ENCODE peak calls at places on chromosomes 7 and 10, in eight cellular contexts. N is dorsolateral prefrontal cortex; V is AG08395; L is GM23248; S is amniotic stem cell; K is naive thymus-derived CD8-positive, alpha-beta T cell; X is effector memory CD8-positive, alpha-beta T cell; B is naive thymus-derived CD4-positive, alpha-beta T cell. Q is an unnamed sample.

GRCh38 chr7:47294569-47295222 is 287.2 kb downstream of the TNS3 start:
- DNase-seq in N (no peak), V (no peak), L (no peak), S (no peak), K (no peak), X (no peak), B (no peak), Q (no peak)

GRCh38 chr10:11601670-11602069 is 9.8 kb downstream of the USP6NL start:
- DNase-seq in N (no peak), V (no peak), L (no peak), S (no peak), K (no peak), X (no peak), B (no peak), Q (no peak)

GRCh38 chr10:101893510-101894120 is 50.0 kb upstream of the KCNIP2 start:
- DNase-seq in N (no peak), V (no peak), L (no peak), S (no peak), K (no peak), X (no peak), B (no peak), Q (no peak)

GRCh38 chr10:60606343-60607080 is 171.8 kb upstream of the CDK1 start:
- DNase-seq in N (no peak), V (peak), L (peak), S (no peak), K (no peak), X (no peak), B (no peak), Q (no peak)

GRCh38 chr7:24884401-24884800 is 95.6 kb downstream of the OSBPL3 start:
- DNase-seq in N (peak), V (no peak), L (no peak), S (no peak), K (no peak), X (no peak), B (no peak), Q (no peak)

GRCh38 chr7:35831208-35831607 is 30.4 kb downstream of the SEPTIN7 start:
- DNase-seq in N (no peak), V (peak), L (peak), S (no peak), K (no peak), X (no peak), B (no peak), Q (no peak)

GRCh38 chr7:21967500-21968099 is 21.9 kb upstream of the CDCA7L start:
- DNase-seq in N (no peak), V (no peak), L (no peak), S (no peak), K (peak), X (peak), B (peak), Q (no peak)

GRCh38 chr7:46288010-46288409 is 366.9 kb upstream of the IGFBP3 start:
- DNase-seq in N (no peak), V (no peak), L (no peak), S (no peak), K (no peak), X (no peak), B (no peak), Q (no peak)

GRCh38 chr10:44757551-44758205 is 153.5 kb upstream of the TMEM72 start:
- DNase-seq in N (no peak), V (no peak), L (no peak), S (no peak), K (no peak), X (no peak), B (no peak), Q (no peak)

GRCh38 chr7:151794508-151795167 is 82.3 kb downstream of the PRKAG2 start:
- DNase-seq in N (peak), V (no peak), L (peak), S (no peak), K (no peak), X (no peak), B (no peak), Q (no peak)

GRCh38 chr10:95233377-95234034 is 39.5 kb downstream of the ACSM6 start:
- DNase-seq in N (no peak), V (no peak), L (peak), S (no peak), K (no peak), X (no peak), B (no peak), Q (no peak)

GRCh38 chr7:29336851-29337627 is 142.5 kb downstream of the CHN2 start:
- DNase-seq in N (no peak), V (no peak), L (no peak), S (no peak), K (no peak), X (no peak), B (no peak), Q (no peak)

GRCh38 chr10:33617381-33617780 is 282.9 kb upstream of the NRP1 start:
- DNase-seq in N (no peak), V (no peak), L (no peak), S (no peak), K (no peak), X (no peak), B (no peak), Q (no peak)

GRCh38 chr7:155509725-155510551 is 36.4 kb downstream of the CNPY1 start:
- DNase-seq in N (no peak), V (no peak), L (no peak), S (no peak), K (no peak), X (no peak), B (no peak), Q (no peak)

GRCh38 chr7:73451780-73452398 is 18.3 kb downstream of the FZD9 start:
- DNase-seq in N (no peak), V (peak), L (peak), S (peak), K (no peak), X (peak), B (peak), Q (no peak)

GRCh38 chr7:36460811-36461429 is 71.3 kb downstream of the ANLN start:
- DNase-seq in N (no peak), V (no peak), L (no peak), S (no peak), K (no peak), X (no peak), B (no peak), Q (no peak)

GRCh38 chr10:132243141-132243540 is 56.4 kb downstream of the DPYSL4 start:
- DNase-seq in N (no peak), V (no peak), L (no peak), S (no peak), K (no peak), X (no peak), B (no peak), Q (no peak)

GRCh38 chr10:31603245-31604087 is 284.4 kb downstream of the ZEB1 start:
- DNase-seq in N (peak), V (peak), L (peak), S (peak), K (peak), X (peak), B (peak), Q (peak)

GRCh38 chr7:55140221-55140980 is 121.6 kb downstream of the EGFR start:
- DNase-seq in N (no peak), V (peak), L (peak), S (no peak), K (no peak), X (no peak), B (no peak), Q (no peak)

GRCh38 chr10:117539903-117540639 is 2.5 kb upstream of the EMX2 start:
- DNase-seq in N (no peak), V (no peak), L (peak), S (no peak), K (no peak), X (no peak), B (no peak), Q (no peak)

GRCh38 chr10:29685506-29685905 is 50.7 kb upstream of the SVIL start:
- DNase-seq in N (no peak), V (no peak), L (no peak), S (no peak), K (no peak), X (no peak), B (no peak), Q (no peak)